ENCODE peak calls at places on chromosomes 1 and 21, in nine cellular contexts. B is AG04450, I is adrenal gland, F is HCT116, L is SK-N-SH, J is left ventricle myocardium inferior, T is tibial nerve, U is PC-3, C is A549. R is an unnamed sample.

GRCh38 chr1:215257280-215257679 is 174.7 kb downstream of the KCNK2 start:
- DNase-seq in B (no peak), I (no peak), F (no peak), L (no peak), J (no peak), T (no peak), U (no peak), C (no peak), R (no peak)

GRCh38 chr1:39827201-39827600 is 38.5 kb upstream of the BMP8B start:
- DNase-seq in B (no peak), I (no peak), F (no peak), L (peak; percentile 53), J (no peak), T (no peak), U (no peak), C (no peak), R (no peak)

GRCh38 chr1:17204546-17205440 is at the start of gene PADI1:
- DNase-seq in B (no peak), I (no peak), F (no peak), L (no peak), J (no peak), T (no peak), U (peak; percentile 42), C (no peak), R (no peak)

GRCh38 chr1:52603680-52604501 is 1.7 kb downstream of the GPX7 start:
- DNase-seq in B (no peak), I (no peak), F (no peak), L (no peak), J (no peak), T (no peak), U (peak; percentile 81), C (no peak), R (peak; percentile 77)

GRCh38 chr1:234222561-234223280 is 150.5 kb upstream of the COA6 start:
- DNase-seq in B (no peak), I (no peak), F (no peak), L (no peak), J (no peak), T (no peak), U (peak; percentile 65), C (no peak), R (no peak)

GRCh38 chr1:31105646-31106045 is 40.1 kb upstream of the PUM1 start:
- DNase-seq in B (no peak), I (no peak), F (no peak), L (no peak), J (no peak), T (no peak), U (no peak), C (no peak), R (no peak)

GRCh38 chr1:108590436-108590835 is 30.5 kb downstream of the EEIG2 start:
- DNase-seq in B (no peak), I (peak; percentile 55), F (no peak), L (no peak), J (no peak), T (no peak), U (no peak), C (no peak), R (no peak)

GRCh38 chr1:157966034-157966671 is 27.3 kb upstream of the KIRREL1 start:
- DNase-seq in B (peak; percentile 65), I (peak; percentile 53), F (no peak), L (no peak), J (no peak), T (no peak), U (no peak), C (peak; percentile 77), R (no peak)

GRCh38 chr1:74474585-74474984 is 37.8 kb downstream of the LRRC53 start:
- DNase-seq in B (no peak), I (no peak), F (no peak), L (no peak), J (no peak), T (no peak), U (no peak), C (no peak), R (no peak)

GRCh38 chr21:46153259-46154154 is 1.9 kb downstream of the FTCD start:
- DNase-seq in B (no peak), I (peak; percentile 80), F (no peak), L (peak; percentile 92), J (peak; percentile 54), T (peak; percentile 14), U (peak; percentile 51), C (no peak), R (peak; percentile 24)

GRCh38 chr1:29096255-29096896 is 27.3 kb downstream of the TMEM200B start:
- DNase-seq in B (no peak), I (no peak), F (no peak), L (no peak), J (no peak), T (no peak), U (peak; percentile 14), C (no peak), R (no peak)

GRCh38 chr21:35395728-35396127 is 346.6 kb upstream of the RUNX1 start:
- DNase-seq in B (no peak), I (no peak), F (no peak), L (no peak), J (no peak), T (no peak), U (peak; percentile 85), C (no peak), R (no peak)

GRCh38 chr1:117615474-117615873 is 9.6 kb downstream of the TENT5C start:
- DNase-seq in B (no peak), I (no peak), F (no peak), L (no peak), J (no peak), T (no peak), U (no peak), C (no peak), R (no peak)

GRCh38 chr1:86156571-86157455 is at the start of gene COL24A1:
- DNase-seq in B (peak; percentile 56), I (peak; percentile 44), F (no peak), L (peak; percentile 58), J (peak; percentile 44), T (peak; percentile 39), U (peak; percentile 19), C (no peak), R (peak; percentile 15)

GRCh38 chr21:14825405-14826032 is 239.3 kb downstream of the NRIP1 start:
- DNase-seq in B (no peak), I (no peak), F (no peak), L (no peak), J (no peak), T (no peak), U (no peak), C (no peak), R (no peak)
- TF ChIP-seq CTCF in B (no peak), I (no peak), F (no peak), L (no peak), J (no peak), T (no peak), U (no peak), C (no peak), R (no peak)

DNA sequence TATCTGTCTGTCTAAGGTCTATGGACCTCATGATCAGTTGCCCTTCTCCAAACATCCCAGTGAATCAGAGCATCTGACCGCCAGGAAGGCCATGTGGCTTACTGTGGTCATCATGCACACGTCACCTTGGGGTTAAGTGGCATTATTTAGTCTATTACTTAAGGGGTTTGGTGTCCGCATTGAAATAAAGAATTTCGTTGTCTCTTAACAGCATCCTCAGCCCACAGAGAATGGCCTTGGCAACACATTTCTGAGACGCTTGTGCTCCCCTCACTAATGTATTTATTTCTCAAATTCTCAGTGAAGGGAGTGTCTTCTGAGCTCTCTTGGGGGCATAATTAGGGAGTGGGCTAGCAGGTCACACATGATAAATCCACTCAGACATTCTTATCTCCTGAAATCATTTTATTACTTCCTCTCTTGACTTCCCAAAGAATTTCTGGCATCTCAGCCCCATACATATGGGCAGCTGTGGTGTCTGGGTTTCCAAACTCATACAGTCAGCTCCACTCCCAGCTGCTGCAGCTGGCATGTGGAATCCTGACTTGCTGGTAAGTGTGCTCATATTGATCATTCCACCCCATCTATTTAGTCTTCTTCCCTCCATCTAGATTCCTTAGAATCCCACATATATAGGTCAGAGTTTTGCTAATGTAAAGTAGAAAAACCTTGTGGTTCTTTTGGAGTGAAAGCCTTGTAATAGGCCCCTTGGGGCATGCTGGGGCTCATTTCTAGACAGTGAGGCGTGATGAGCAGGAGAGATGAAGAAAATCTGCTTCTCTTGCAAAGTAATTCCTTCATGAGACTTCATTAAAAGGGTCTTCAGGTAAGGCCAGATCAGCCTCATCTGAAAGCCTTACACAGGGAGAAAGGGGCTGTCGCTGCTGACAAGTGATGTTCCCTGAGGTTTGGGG is 110.5 kb downstream of the HHAT start:
- DNase-seq in B (peak; percentile 94), I (no peak), F (no peak), L (no peak), J (no peak), T (no peak), U (peak; percentile 76), C (peak; percentile 82), R (no peak)
- H3K27ac ChIP-seq in B (peak overlapping the region; percentile 92), I (no peak overlapping the region), F (no peak overlapping the region), L (peak overlapping the region; percentile 61), J (no peak overlapping the region), T (no peak overlapping the region), U (no peak overlapping the region), C (peak overlapping the region; percentile 72), R (no peak overlapping the region)

GRCh38 chr1:68083686-68084085 is 33.3 kb upstream of the DIRAS3 start:
- DNase-seq in B (no peak), I (no peak), F (no peak), L (no peak), J (no peak), T (no peak), U (no peak), C (no peak), R (no peak)
- TF ChIP-seq CTCF in B (no peak), I (no peak), F (no peak), L (no peak), J (no peak), T (no peak), U (no peak), C (no peak), R (no peak)

GRCh38 chr1:113797472-113797871 is 14.8 kb downstream of the RSBN1 start:
- DNase-seq in B (no peak), I (no peak), F (no peak), L (no peak), J (no peak), T (no peak), U (no peak), C (no peak), R (no peak)

GRCh38 chr1:113805256-113805531 is 7.1 kb downstream of the RSBN1 start:
- DNase-seq in B (no peak), I (no peak), F (no peak), L (no peak), J (no peak), T (no peak), U (no peak), C (no peak), R (no peak)

GRCh38 chr1:113802367-113803007 is 9.8 kb downstream of the RSBN1 start:
- DNase-seq in B (no peak), I (no peak), F (no peak), L (no peak), J (no peak), T (no peak), U (no peak), C (no peak), R (no peak)

GRCh38 chr1:113804421-113805255 is 7.6 kb downstream of the RSBN1 start:
- DNase-seq in B (peak; percentile 52), I (no peak), F (peak; percentile 56), L (peak; percentile 50), J (no peak), T (no peak), U (peak; percentile 65), C (peak; percentile 64), R (no peak)

DNA sequence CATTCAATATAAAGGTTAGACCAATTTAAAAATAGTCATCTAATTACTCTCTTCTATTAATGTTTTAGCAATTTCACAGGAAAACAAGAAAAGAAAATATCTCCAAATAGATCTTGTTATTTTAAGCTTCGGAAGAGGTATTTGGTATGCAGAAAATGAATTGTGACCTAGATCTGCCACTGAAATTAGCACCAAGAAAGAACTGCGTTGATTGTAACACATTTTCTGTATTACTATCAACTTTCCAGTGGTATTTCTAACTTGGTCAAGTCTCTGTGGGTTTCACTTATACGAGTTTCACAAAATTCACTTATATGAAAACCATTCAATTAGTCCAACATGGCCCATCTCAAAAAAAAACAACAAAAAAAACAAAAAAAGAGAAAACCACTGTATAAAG is 11.8 kb downstream of the RSBN1 start:
- DNase-seq in B (no peak), I (no peak), F (no peak), L (no peak), J (no peak), T (no peak), U (no peak), C (no peak), R (no peak)
- H3K27ac ChIP-seq in B (no peak overlapping the region), I (no peak overlapping the region), F (no peak overlapping the region), L (no peak overlapping the region), J (no peak overlapping the region), T (no peak overlapping the region), U (no peak overlapping the region), C (no peak overlapping the region), R (no peak overlapping the region)

R was measured in gastrocnemius medialis.